ENCODE peak calls at places on chromosomes 11 and 22, in seven cellular contexts. One of them, this sample, is unnamed.

GRCh38 chr22:35914665-35915476 is 113.8 kb downstream of the RBFOX2 start:
- DNase-seq in NCI-H69: peak
- DNase-seq in stimulated activated CD4-positive, alpha-beta T cell treated with anti-CD3 and anti-CD28 coated beads, TNF-alpha, amount 100 ng/mL, for 1 hour: no peak
- DNase-seq in heart right ventricle: peak
- DNase-seq in fibroblast of the aortic adventitia: peak
- DNase-seq in skeletal muscle cell: peak
- DNase-seq in ACHN: peak
- DNase-seq in this sample: peak

GRCh38 chr11:76153609-76153949 is 52.7 kb downstream of the WNT11 start:
- DNase-seq in NCI-H69: no peak
- DNase-seq in stimulated activated CD4-positive, alpha-beta T cell treated with anti-CD3 and anti-CD28 coated beads, TNF-alpha, amount 100 ng/mL, for 1 hour: no peak
- DNase-seq in heart right ventricle: no peak
- DNase-seq in fibroblast of the aortic adventitia: peak
- DNase-seq in skeletal muscle cell: no peak
- DNase-seq in ACHN: no peak
- DNase-seq in this sample: no peak

GRCh38 chr11:68146010-68146540 is 24.9 kb upstream of the CHKA start:
- DNase-seq in NCI-H69: peak
- DNase-seq in stimulated activated CD4-positive, alpha-beta T cell treated with anti-CD3 and anti-CD28 coated beads, TNF-alpha, amount 100 ng/mL, for 1 hour: no peak
- DNase-seq in heart right ventricle: peak
- DNase-seq in fibroblast of the aortic adventitia: no peak
- DNase-seq in skeletal muscle cell: no peak
- DNase-seq in ACHN: no peak
- DNase-seq in this sample: no peak

GRCh38 chr22:49957826-49958461 is 2.6 kb upstream of the PIM3 start:
- DNase-seq in NCI-H69: no peak
- DNase-seq in stimulated activated CD4-positive, alpha-beta T cell treated with anti-CD3 and anti-CD28 coated beads, TNF-alpha, amount 100 ng/mL, for 1 hour: no peak
- DNase-seq in heart right ventricle: no peak
- DNase-seq in fibroblast of the aortic adventitia: no peak
- DNase-seq in skeletal muscle cell: no peak
- DNase-seq in ACHN: no peak
- DNase-seq in this sample: no peak

GRCh38 chr22:41939981-41940852 is 6.7 kb downstream of the CENPM start:
- DNase-seq in NCI-H69: peak
- DNase-seq in stimulated activated CD4-positive, alpha-beta T cell treated with anti-CD3 and anti-CD28 coated beads, TNF-alpha, amount 100 ng/mL, for 1 hour: peak
- DNase-seq in heart right ventricle: no peak
- DNase-seq in fibroblast of the aortic adventitia: no peak
- DNase-seq in skeletal muscle cell: no peak
- DNase-seq in ACHN: no peak
- DNase-seq in this sample: no peak

GRCh38 chr11:72924568-72925190 is 110.5 kb downstream of the ATG16L2 start:
- DNase-seq in NCI-H69: peak
- DNase-seq in stimulated activated CD4-positive, alpha-beta T cell treated with anti-CD3 and anti-CD28 coated beads, TNF-alpha, amount 100 ng/mL, for 1 hour: no peak
- DNase-seq in heart right ventricle: no peak
- DNase-seq in fibroblast of the aortic adventitia: peak
- DNase-seq in skeletal muscle cell: no peak
- DNase-seq in ACHN: peak
- DNase-seq in this sample: no peak

GRCh38 chr22:19761500-19762314 is 1.1 kb downstream of the TBX1 start:
- DNase-seq in NCI-H69: peak
- DNase-seq in stimulated activated CD4-positive, alpha-beta T cell treated with anti-CD3 and anti-CD28 coated beads, TNF-alpha, amount 100 ng/mL, for 1 hour: no peak
- DNase-seq in heart right ventricle: no peak
- DNase-seq in fibroblast of the aortic adventitia: no peak
- DNase-seq in skeletal muscle cell: no peak
- DNase-seq in ACHN: no peak
- DNase-seq in this sample: no peak

GRCh38 chr11:24496371-24496727 is 504 bp upstream of the LUZP2 start:
- DNase-seq in NCI-H69: no peak
- DNase-seq in stimulated activated CD4-positive, alpha-beta T cell treated with anti-CD3 and anti-CD28 coated beads, TNF-alpha, amount 100 ng/mL, for 1 hour: no peak
- DNase-seq in heart right ventricle: no peak
- DNase-seq in fibroblast of the aortic adventitia: peak
- DNase-seq in skeletal muscle cell: no peak
- DNase-seq in ACHN: no peak
- DNase-seq in this sample: no peak

GRCh38 chr11:122692444-122692843 is 36.9 kb downstream of the UBASH3B start:
- DNase-seq in NCI-H69: no peak
- DNase-seq in stimulated activated CD4-positive, alpha-beta T cell treated with anti-CD3 and anti-CD28 coated beads, TNF-alpha, amount 100 ng/mL, for 1 hour: no peak
- DNase-seq in heart right ventricle: no peak
- DNase-seq in fibroblast of the aortic adventitia: no peak
- DNase-seq in skeletal muscle cell: no peak
- DNase-seq in ACHN: no peak
- DNase-seq in this sample: no peak

GRCh38 chr11:577611-577894 is 1.3 kb downstream of the PHRF1 start:
- DNase-seq in NCI-H69: no peak
- DNase-seq in stimulated activated CD4-positive, alpha-beta T cell treated with anti-CD3 and anti-CD28 coated beads, TNF-alpha, amount 100 ng/mL, for 1 hour: no peak
- DNase-seq in heart right ventricle: no peak
- DNase-seq in fibroblast of the aortic adventitia: no peak
- DNase-seq in skeletal muscle cell: no peak
- DNase-seq in ACHN: no peak
- DNase-seq in this sample: no peak

GRCh38 chr22:44204937-44205712 is 24.4 kb downstream of the PARVG start:
- DNase-seq in NCI-H69: no peak
- DNase-seq in stimulated activated CD4-positive, alpha-beta T cell treated with anti-CD3 and anti-CD28 coated beads, TNF-alpha, amount 100 ng/mL, for 1 hour: no peak
- DNase-seq in heart right ventricle: no peak
- DNase-seq in fibroblast of the aortic adventitia: no peak
- DNase-seq in skeletal muscle cell: no peak
- DNase-seq in ACHN: no peak
- DNase-seq in this sample: no peak

GRCh38 chr22:28773461-28773867 is 969 bp downstream of the CCDC117 start:
- DNase-seq in NCI-H69: peak
- DNase-seq in stimulated activated CD4-positive, alpha-beta T cell treated with anti-CD3 and anti-CD28 coated beads, TNF-alpha, amount 100 ng/mL, for 1 hour: no peak
- DNase-seq in heart right ventricle: no peak
- DNase-seq in fibroblast of the aortic adventitia: peak
- DNase-seq in skeletal muscle cell: no peak
- DNase-seq in ACHN: no peak
- DNase-seq in this sample: no peak

GRCh38 chr11:15818132-15818842 is 538.1 kb downstream of the SOX6 start:
- DNase-seq in NCI-H69: no peak
- DNase-seq in stimulated activated CD4-positive, alpha-beta T cell treated with anti-CD3 and anti-CD28 coated beads, TNF-alpha, amount 100 ng/mL, for 1 hour: no peak
- DNase-seq in heart right ventricle: peak
- DNase-seq in fibroblast of the aortic adventitia: no peak
- DNase-seq in skeletal muscle cell: no peak
- DNase-seq in ACHN: no peak
- DNase-seq in this sample: no peak

GRCh38 chr11:1300121-1300520 is 9.3 kb downstream of the TOLLIP start:
- DNase-seq in NCI-H69: no peak
- DNase-seq in stimulated activated CD4-positive, alpha-beta T cell treated with anti-CD3 and anti-CD28 coated beads, TNF-alpha, amount 100 ng/mL, for 1 hour: no peak
- DNase-seq in heart right ventricle: no peak
- DNase-seq in fibroblast of the aortic adventitia: no peak
- DNase-seq in skeletal muscle cell: no peak
- DNase-seq in ACHN: no peak
- DNase-seq in this sample: no peak

GRCh38 chr11:123570939-123571590 is 83.4 kb downstream of the SCN3B start:
- DNase-seq in NCI-H69: peak
- DNase-seq in stimulated activated CD4-positive, alpha-beta T cell treated with anti-CD3 and anti-CD28 coated beads, TNF-alpha, amount 100 ng/mL, for 1 hour: no peak
- DNase-seq in heart right ventricle: no peak
- DNase-seq in fibroblast of the aortic adventitia: no peak
- DNase-seq in skeletal muscle cell: no peak
- DNase-seq in ACHN: no peak
- DNase-seq in this sample: no peak

GRCh38 chr11:57588038-57588710 is 9.3 kb upstream of the SERPING1 start:
- DNase-seq in NCI-H69: no peak
- DNase-seq in stimulated activated CD4-positive, alpha-beta T cell treated with anti-CD3 and anti-CD28 coated beads, TNF-alpha, amount 100 ng/mL, for 1 hour: no peak
- DNase-seq in heart right ventricle: no peak
- DNase-seq in fibroblast of the aortic adventitia: no peak
- DNase-seq in skeletal muscle cell: no peak
- DNase-seq in ACHN: no peak
- DNase-seq in this sample: no peak

GRCh38 chr11:68840661-68841653 is 759 bp downstream of the CPT1A start:
- DNase-seq in NCI-H69: no peak
- DNase-seq in stimulated activated CD4-positive, alpha-beta T cell treated with anti-CD3 and anti-CD28 coated beads, TNF-alpha, amount 100 ng/mL, for 1 hour: no peak
- DNase-seq in heart right ventricle: peak
- DNase-seq in fibroblast of the aortic adventitia: peak
- DNase-seq in skeletal muscle cell: no peak
- DNase-seq in ACHN: peak
- DNase-seq in this sample: no peak

GRCh38 chr11:128336203-128336602 is 251.2 kb downstream of the ETS1 start:
- DNase-seq in NCI-H69: no peak
- DNase-seq in stimulated activated CD4-positive, alpha-beta T cell treated with anti-CD3 and anti-CD28 coated beads, TNF-alpha, amount 100 ng/mL, for 1 hour: no peak
- DNase-seq in heart right ventricle: peak
- DNase-seq in fibroblast of the aortic adventitia: peak
- DNase-seq in skeletal muscle cell: no peak
- DNase-seq in ACHN: peak
- DNase-seq in this sample: no peak

GRCh38 chr11:19559746-19560145 is 152.9 kb upstream of the NAV2 start:
- DNase-seq in NCI-H69: no peak
- DNase-seq in stimulated activated CD4-positive, alpha-beta T cell treated with anti-CD3 and anti-CD28 coated beads, TNF-alpha, amount 100 ng/mL, for 1 hour: no peak
- DNase-seq in heart right ventricle: no peak
- DNase-seq in fibroblast of the aortic adventitia: no peak
- DNase-seq in skeletal muscle cell: no peak
- DNase-seq in ACHN: no peak
- DNase-seq in this sample: no peak

GRCh38 chr22:44885806-44886360 is 123.9 kb downstream of the PHF21B start:
- DNase-seq in NCI-H69: no peak
- DNase-seq in stimulated activated CD4-positive, alpha-beta T cell treated with anti-CD3 and anti-CD28 coated beads, TNF-alpha, amount 100 ng/mL, for 1 hour: no peak
- DNase-seq in heart right ventricle: no peak
- DNase-seq in fibroblast of the aortic adventitia: no peak
- DNase-seq in skeletal muscle cell: no peak
- DNase-seq in ACHN: no peak
- DNase-seq in this sample: no peak

GRCh38 chr11:128501576-128502549 is 85.5 kb downstream of the ETS1 start:
- DNase-seq in NCI-H69: no peak
- DNase-seq in stimulated activated CD4-positive, alpha-beta T cell treated with anti-CD3 and anti-CD28 coated beads, TNF-alpha, amount 100 ng/mL, for 1 hour: no peak
- DNase-seq in heart right ventricle: peak
- DNase-seq in fibroblast of the aortic adventitia: peak
- DNase-seq in skeletal muscle cell: peak
- DNase-seq in ACHN: no peak
- DNase-seq in this sample: no peak

GRCh38 chr11:110874651-110875050 is 162.4 kb upstream of the ARHGAP20 start:
- DNase-seq in NCI-H69: no peak
- DNase-seq in stimulated activated CD4-positive, alpha-beta T cell treated with anti-CD3 and anti-CD28 coated beads, TNF-alpha, amount 100 ng/mL, for 1 hour: no peak
- DNase-seq in heart right ventricle: no peak
- DNase-seq in fibroblast of the aortic adventitia: peak
- DNase-seq in skeletal muscle cell: no peak
- DNase-seq in ACHN: no peak
- DNase-seq in this sample: no peak

GRCh38 chr11:68806931-68807844 is 34.5 kb downstream of the CPT1A start:
- DNase-seq in NCI-H69: no peak
- DNase-seq in stimulated activated CD4-positive, alpha-beta T cell treated with anti-CD3 and anti-CD28 coated beads, TNF-alpha, amount 100 ng/mL, for 1 hour: no peak
- DNase-seq in heart right ventricle: no peak
- DNase-seq in fibroblast of the aortic adventitia: peak
- DNase-seq in skeletal muscle cell: peak
- DNase-seq in ACHN: no peak
- DNase-seq in this sample: no peak

GRCh38 chr11:96337541-96338530 is 5.2 kb downstream of the MAML2 start:
- DNase-seq in NCI-H69: peak
- DNase-seq in stimulated activated CD4-positive, alpha-beta T cell treated with anti-CD3 and anti-CD28 coated beads, TNF-alpha, amount 100 ng/mL, for 1 hour: no peak
- DNase-seq in heart right ventricle: no peak
- DNase-seq in fibroblast of the aortic adventitia: peak
- DNase-seq in skeletal muscle cell: no peak
- DNase-seq in ACHN: no peak
- DNase-seq in this sample: no peak

GRCh38 chr22:33210129-33210784 is 152.1 kb upstream of the SYN3 start:
- DNase-seq in NCI-H69: peak
- DNase-seq in stimulated activated CD4-positive, alpha-beta T cell treated with anti-CD3 and anti-CD28 coated beads, TNF-alpha, amount 100 ng/mL, for 1 hour: no peak
- DNase-seq in heart right ventricle: peak
- DNase-seq in fibroblast of the aortic adventitia: peak
- DNase-seq in skeletal muscle cell: no peak
- DNase-seq in ACHN: peak
- DNase-seq in this sample: peak